ENCODE peak calls at places on chromosome 9, in eight cellular contexts. D is HCT116, G is endothelial cell of umbilical vein, N is sigmoid colon, E is stomach, F is breast epithelium, Y is prostate gland, I is suprapubic skin. K is an unnamed sample.

GRCh38 chr9:97852001-97852398 is 1.0 kb upstream of the FOXE1 start:
- DNase-seq in D (no peak), G (no peak), N (no peak), E (no peak), F (no peak), Y (no peak), I (no peak), K (no peak)

GRCh38 chr9:71446499-71447411 is 321.6 kb downstream of the CEMIP2 start:
- DNase-seq in D (no peak), G (peak), N (no peak), E (peak), F (no peak), Y (peak), I (no peak), K (peak)

GRCh38 chr9:91536211-91536691 is 112.6 kb upstream of the NFIL3 start:
- DNase-seq in D (peak), G (no peak), N (no peak), E (no peak), F (no peak), Y (peak), I (no peak), K (no peak)

GRCh38 chr9:120348951-120349429 is 231.0 kb downstream of the CDK5RAP2 start:
- DNase-seq in D (peak), G (peak), N (no peak), E (peak), F (no peak), Y (peak), I (no peak), K (no peak)

GRCh38 chr9:136829412-136829811 is 12.9 kb upstream of the AJM1 start:
- DNase-seq in D (no peak), G (no peak), N (no peak), E (no peak), F (no peak), Y (no peak), I (no peak), K (peak)

GRCh38 chr9:133935328-133936040 is 56.6 kb downstream of the VAV2 start:
- DNase-seq in D (no peak), G (peak), N (peak), E (peak), F (peak), Y (no peak), I (no peak), K (no peak)

GRCh38 chr9:4743131-4743875 is 2.3 kb upstream of the AK3 start:
- DNase-seq in D (no peak), G (no peak), N (no peak), E (no peak), F (no peak), Y (no peak), I (no peak), K (no peak)

GRCh38 chr9:68546596-68547390 is 6.1 kb upstream of the TMEM252 start:
- DNase-seq in D (no peak), G (no peak), N (no peak), E (no peak), F (no peak), Y (no peak), I (no peak), K (no peak)

GRCh38 chr9:37761511-37761910 is 7.9 kb downstream of the TRMT10B start:
- DNase-seq in D (no peak), G (no peak), N (no peak), E (no peak), F (no peak), Y (no peak), I (no peak), K (no peak)

GRCh38 chr9:130301483-130302286 is 36.1 kb downstream of the HMCN2 start:
- DNase-seq in D (no peak), G (no peak), N (peak), E (no peak), F (no peak), Y (no peak), I (no peak), K (no peak)

GRCh38 chr9:107782381-107782780 is 292.8 kb upstream of the KLF4 start:
- DNase-seq in D (no peak), G (no peak), N (no peak), E (no peak), F (no peak), Y (no peak), I (no peak), K (no peak)

GRCh38 chr9:129737479-129738269 is 15.2 kb downstream of the PTGES start:
- DNase-seq in D (peak), G (peak), N (peak), E (peak), F (peak), Y (peak), I (peak), K (peak)

GRCh38 chr9:122096620-122097415 is 3.7 kb upstream of the TTLL11 start:
- DNase-seq in D (no peak), G (no peak), N (no peak), E (no peak), F (no peak), Y (no peak), I (no peak), K (no peak)

GRCh38 chr9:93621922-93622321 is 45.5 kb downstream of the PHF2 start:
- DNase-seq in D (no peak), G (no peak), N (no peak), E (no peak), F (no peak), Y (no peak), I (no peak), K (no peak)

GRCh38 chr9:1052119-1052907 is 2.2 kb downstream of the DMRT2 start:
- DNase-seq in D (no peak), G (no peak), N (no peak), E (no peak), F (no peak), Y (no peak), I (no peak), K (no peak)

GRCh38 chr9:88143179-88143578 is 4.9 kb upstream of the SPATA31C2 start:
- DNase-seq in D (no peak), G (no peak), N (no peak), E (no peak), F (no peak), Y (no peak), I (no peak), K (no peak)

GRCh38 chr9:105055922-105056321 is 128.0 kb upstream of the ABCA1 start:
- DNase-seq in D (no peak), G (peak), N (no peak), E (no peak), F (no peak), Y (no peak), I (no peak), K (no peak)

GRCh38 chr9:826500-827280 is 14.8 kb upstream of the DMRT1 start:
- DNase-seq in D (no peak), G (no peak), N (no peak), E (no peak), F (no peak), Y (no peak), I (no peak), K (peak)

GRCh38 chr9:125433461-125434001 is 171.9 kb downstream of the GAPVD1 start:
- DNase-seq in D (no peak), G (peak), N (peak), E (no peak), F (no peak), Y (no peak), I (no peak), K (no peak)

GRCh38 chr9:109311731-109312130 is 9.1 kb downstream of the EPB41L4B start:
- DNase-seq in D (no peak), G (no peak), N (no peak), E (no peak), F (no peak), Y (no peak), I (no peak), K (no peak)

GRCh38 chr9:91147079-91147708 is 214.5 kb downstream of the AUH start:
- DNase-seq in D (no peak), G (no peak), N (no peak), E (no peak), F (no peak), Y (no peak), I (no peak), K (no peak)

GRCh38 chr9:130264414-130265350 is 878 bp upstream of the HMCN2 start:
- DNase-seq in D (no peak), G (no peak), N (peak), E (no peak), F (peak), Y (no peak), I (peak), K (peak)

GRCh38 chr9:84998639-84999038 is 329.1 kb downstream of the NTRK2 start:
- DNase-seq in D (no peak), G (no peak), N (no peak), E (no peak), F (no peak), Y (no peak), I (no peak), K (no peak)

GRCh38 chr9:136979769-136980587 is 2.7 kb downstream of the PTGDS start:
- DNase-seq in D (no peak), G (no peak), N (no peak), E (no peak), F (no peak), Y (no peak), I (no peak), K (no peak)

GRCh38 chr9:134173127-134174072 is 9.0 kb upstream of the RNU6ATAC start:
- DNase-seq in D (no peak), G (no peak), N (peak), E (no peak), F (no peak), Y (no peak), I (peak), K (peak)

GRCh38 chr9:93089481-93089991 is 6.5 kb upstream of the CARD19 start:
- DNase-seq in D (no peak), G (no peak), N (peak), E (no peak), F (peak), Y (no peak), I (peak), K (peak)

GRCh38 chr9:128607642-128608350 is 48.9 kb downstream of the DYNC2I2 start:
- DNase-seq in D (no peak), G (no peak), N (peak), E (peak), F (peak), Y (peak), I (no peak), K (no peak)
- TF ChIP-seq POLR2A in D (no peak), G (no peak), N (no peak), E (no peak), F (no peak), Y (no peak), I (no peak), K (no peak)

DNA sequence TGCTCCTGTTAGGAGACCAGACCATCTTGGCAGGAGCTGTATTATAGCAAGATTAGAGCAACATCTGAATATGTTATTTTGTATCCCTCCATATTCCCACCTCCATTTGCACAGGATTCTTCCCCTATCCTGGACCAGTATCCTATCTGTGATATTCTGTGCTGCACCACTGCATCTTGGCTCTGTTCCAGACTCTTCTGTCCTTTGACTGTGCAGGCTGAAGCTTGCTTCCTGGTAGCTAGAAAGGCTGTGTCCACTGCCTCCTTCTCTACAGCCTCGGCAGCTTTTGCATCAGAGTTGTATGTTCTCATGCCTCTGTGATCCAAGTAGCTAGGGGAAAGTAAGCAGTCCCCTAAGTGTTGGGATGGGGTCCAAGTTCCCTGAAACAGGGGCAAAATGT is 104.1 kb downstream of the GAS1 start:
- DNase-seq in D (no peak), G (no peak), N (no peak), E (no peak), F (no peak), Y (peak), I (no peak), K (no peak)
- H3K4me3 ChIP-seq in D (no peak), G (no peak), N (no peak), E (no peak), F (no peak), Y (no peak), I (no peak), K (no peak)

DNA sequence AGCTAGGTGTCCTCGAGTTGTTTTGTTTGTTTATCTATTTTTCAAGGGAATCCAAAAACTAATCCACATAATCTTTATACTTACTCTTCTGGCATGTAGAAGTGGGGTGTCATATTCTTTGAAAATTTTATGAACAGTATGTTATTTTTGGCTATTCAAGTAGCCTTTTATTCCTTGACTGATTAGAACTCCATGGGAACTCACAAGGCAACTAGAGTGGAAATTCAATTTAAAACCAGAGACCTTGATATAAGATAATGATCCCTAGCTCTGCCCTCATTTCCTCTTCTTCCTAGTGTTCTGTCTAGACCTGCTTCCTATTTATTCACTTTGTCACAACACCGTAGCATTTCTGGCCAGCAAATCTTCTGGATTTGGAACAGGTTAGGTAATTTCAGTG is 1123.7 kb upstream of the C9orf72 start:
- DNase-seq in D (no peak), G (no peak), N (no peak), E (no peak), F (no peak), Y (no peak), I (no peak), K (no peak)
- TF ChIP-seq POLR2AphosphoS5 in D (no peak), G (no peak), N (no peak), E (no peak), F (no peak), Y (no peak), I (no peak), K (no peak)

GRCh38 chr9:123268240-123268949 is at the start of gene STRBP:
- DNase-seq in D (peak), G (peak), N (peak), E (peak), F (peak), Y (peak), I (peak), K (peak)
- TF ChIP-seq POLR2A in D (peak), G (no peak), N (no peak), E (no peak), F (no peak), Y (peak), I (no peak), K (no peak)

GRCh38 chr9:21102311-21102710 is 24.6 kb upstream of the IFNB1 start:
- DNase-seq in D (no peak), G (no peak), N (no peak), E (no peak), F (no peak), Y (no peak), I (no peak), K (no peak)

GRCh38 chr9:21095561-21095960 is 17.8 kb upstream of the IFNB1 start:
- DNase-seq in D (no peak), G (no peak), N (no peak), E (no peak), F (no peak), Y (no peak), I (no peak), K (no peak)

GRCh38 chr9:21097817-21098216 is 20.1 kb upstream of the IFNB1 start:
- DNase-seq in D (no peak), G (no peak), N (no peak), E (no peak), F (no peak), Y (no peak), I (no peak), K (no peak)

GRCh38 chr9:21096901-21097255 is 19.1 kb upstream of the IFNB1 start:
- DNase-seq in D (no peak), G (no peak), N (no peak), E (no peak), F (no peak), Y (no peak), I (no peak), K (no peak)

GRCh38 chr9:21096172-21096900 is 18.6 kb upstream of the IFNB1 start:
- DNase-seq in D (no peak), G (peak), N (no peak), E (no peak), F (no peak), Y (no peak), I (no peak), K (no peak)
- H3K4me3 ChIP-seq in D (no peak), G (no peak), N (peak), E (peak), F (peak), Y (peak), I (peak), K (no peak)